ENCODE peak calls at places on chromosome 2, in nine cellular contexts. One of them, this sample, is unnamed.

GRCh38 chr2:26238301-26238958 is 6.0 kb downstream of the HADHA start:
- DNase-seq in mammary epithelial cell: no peak
- DNase-seq in stomach: no peak
- DNase-seq in A549: no peak
- DNase-seq in tibial nerve: no peak
- DNase-seq in IMR-90: peak; percentile 4
- DNase-seq in adrenal gland: no peak
- DNase-seq in sigmoid colon: no peak
- DNase-seq in astrocyte: no peak
- DNase-seq in this sample: peak; percentile 48

GRCh38 chr2:68196120-68196716 is 38.5 kb downstream of the PNO1 start:
- DNase-seq in mammary epithelial cell: peak; percentile 27
- DNase-seq in stomach: no peak
- DNase-seq in A549: peak; percentile 48
- DNase-seq in tibial nerve: peak; percentile 53
- DNase-seq in IMR-90: peak; percentile 35
- DNase-seq in adrenal gland: no peak
- DNase-seq in sigmoid colon: peak; percentile 71
- DNase-seq in astrocyte: peak; percentile 20
- DNase-seq in this sample: peak; percentile 60

GRCh38 chr2:175684466-175684865 is 317.6 kb downstream of the LNPK start:
- DNase-seq in mammary epithelial cell: peak; percentile 1
- DNase-seq in stomach: no peak
- DNase-seq in A549: no peak
- DNase-seq in tibial nerve: no peak
- DNase-seq in IMR-90: no peak
- DNase-seq in adrenal gland: no peak
- DNase-seq in sigmoid colon: no peak
- DNase-seq in astrocyte: no peak
- DNase-seq in this sample: no peak

GRCh38 chr2:216698895-216699294 is 3.5 kb upstream of the IGFBP5 start:
- DNase-seq in mammary epithelial cell: peak; percentile 49
- DNase-seq in stomach: no peak
- DNase-seq in A549: peak; percentile 63
- DNase-seq in tibial nerve: peak; percentile 55
- DNase-seq in IMR-90: peak; percentile 84
- DNase-seq in adrenal gland: no peak
- DNase-seq in sigmoid colon: peak; percentile 63
- DNase-seq in astrocyte: peak; percentile 61
- DNase-seq in this sample: no peak

GRCh38 chr2:129742415-129742814 is 237.1 kb upstream of the RAB6C start:
- DNase-seq in mammary epithelial cell: no peak
- DNase-seq in stomach: no peak
- DNase-seq in A549: no peak
- DNase-seq in tibial nerve: no peak
- DNase-seq in IMR-90: no peak
- DNase-seq in adrenal gland: no peak
- DNase-seq in sigmoid colon: no peak
- DNase-seq in astrocyte: no peak
- DNase-seq in this sample: no peak

GRCh38 chr2:195709901-195710300 is 52.9 kb downstream of the SLC39A10 start:
- DNase-seq in mammary epithelial cell: no peak
- DNase-seq in stomach: no peak
- DNase-seq in A549: no peak
- DNase-seq in tibial nerve: no peak
- DNase-seq in IMR-90: peak; percentile 52
- DNase-seq in adrenal gland: no peak
- DNase-seq in sigmoid colon: no peak
- DNase-seq in astrocyte: no peak
- DNase-seq in this sample: no peak

GRCh38 chr2:237154050-237154638 is 68.5 kb downstream of the COPS8 start:
- DNase-seq in mammary epithelial cell: peak; percentile 37
- DNase-seq in stomach: peak; percentile 40
- DNase-seq in A549: peak; percentile 75
- DNase-seq in tibial nerve: no peak
- DNase-seq in IMR-90: peak; percentile 81
- DNase-seq in adrenal gland: peak; percentile 67
- DNase-seq in sigmoid colon: no peak
- DNase-seq in astrocyte: peak; percentile 52
- DNase-seq in this sample: peak; percentile 45

GRCh38 chr2:121824264-121824663 is 68.8 kb downstream of the TSN start:
- DNase-seq in mammary epithelial cell: no peak
- DNase-seq in stomach: no peak
- DNase-seq in A549: no peak
- DNase-seq in tibial nerve: no peak
- DNase-seq in IMR-90: no peak
- DNase-seq in adrenal gland: no peak
- DNase-seq in sigmoid colon: no peak
- DNase-seq in astrocyte: no peak
- DNase-seq in this sample: no peak

GRCh38 chr2:217835931-217836881 is 166.6 kb downstream of the TNS1 start:
- DNase-seq in mammary epithelial cell: peak; percentile 26
- DNase-seq in stomach: no peak
- DNase-seq in A549: peak; percentile 25
- DNase-seq in tibial nerve: peak; percentile 78
- DNase-seq in IMR-90: peak; percentile 91
- DNase-seq in adrenal gland: no peak
- DNase-seq in sigmoid colon: peak; percentile 95
- DNase-seq in astrocyte: peak; percentile 86
- DNase-seq in this sample: peak; percentile 64

GRCh38 chr2:190205643-190206042 is 114.0 kb downstream of the HIBCH start:
- DNase-seq in mammary epithelial cell: no peak
- DNase-seq in stomach: no peak
- DNase-seq in A549: no peak
- DNase-seq in tibial nerve: no peak
- DNase-seq in IMR-90: peak; percentile 44
- DNase-seq in adrenal gland: no peak
- DNase-seq in sigmoid colon: no peak
- DNase-seq in astrocyte: peak; percentile 15
- DNase-seq in this sample: no peak

DNA sequence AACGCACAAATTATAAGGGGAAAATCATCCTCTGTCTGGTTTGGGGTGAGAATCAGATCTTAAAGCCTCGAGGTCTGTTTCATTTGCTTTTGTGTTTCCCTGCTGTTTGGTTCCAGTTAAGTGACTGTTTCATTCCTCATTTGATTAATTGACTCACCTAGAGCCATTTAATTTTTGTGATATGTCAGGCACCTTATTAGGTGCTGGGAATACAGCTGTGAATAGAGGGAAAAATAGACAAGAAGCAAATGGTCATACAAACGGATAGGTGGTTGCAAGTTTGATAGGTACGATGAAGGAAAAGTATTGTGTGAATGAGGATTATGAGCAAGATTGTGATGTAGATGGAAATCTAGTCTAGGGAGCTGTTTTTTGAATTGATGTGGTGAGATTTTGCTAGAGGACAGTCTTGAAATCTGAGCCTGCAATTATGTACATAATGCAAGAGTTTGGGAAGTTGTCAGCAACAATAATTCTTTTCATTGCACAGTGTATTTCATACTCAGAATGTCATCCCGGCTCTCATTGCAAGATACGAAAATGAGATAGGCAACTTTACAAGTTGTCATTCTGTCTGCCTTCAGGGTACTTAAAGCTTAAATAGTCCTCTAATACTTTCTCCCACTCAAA is 2.2 kb downstream of the ACSL3 start:
- DNase-seq in mammary epithelial cell: no peak
- DNase-seq in stomach: no peak
- DNase-seq in A549: no peak
- DNase-seq in tibial nerve: no peak
- DNase-seq in IMR-90: no peak
- DNase-seq in adrenal gland: no peak
- DNase-seq in sigmoid colon: no peak
- DNase-seq in astrocyte: no peak
- DNase-seq in this sample: no peak
- H3K4me1 ChIP-seq in mammary epithelial cell: peaks cover 37% of the 10 kb centered on the region
- H3K4me1 ChIP-seq in stomach: peaks cover 71% of the 10 kb centered on the region
- H3K4me1 ChIP-seq in A549: peaks cover 67% of the 10 kb centered on the region
- H3K4me1 ChIP-seq in tibial nerve: peaks cover 26% of the 10 kb centered on the region
- H3K4me1 ChIP-seq in IMR-90: peaks cover 10% of the 10 kb centered on the region
- H3K4me1 ChIP-seq in adrenal gland: peaks cover 29% of the 10 kb centered on the region
- H3K4me1 ChIP-seq in sigmoid colon: peaks cover 61% of the 10 kb centered on the region
- H3K4me1 ChIP-seq in astrocyte: peaks cover 31% of the 10 kb centered on the region
- H3K4me1 ChIP-seq in this sample: peaks cover 43% of the 10 kb centered on the region

GRCh38 chr2:66445781-66446177 is 10.9 kb downstream of the MEIS1 start:
- DNase-seq in mammary epithelial cell: no peak
- DNase-seq in stomach: no peak
- DNase-seq in A549: no peak
- DNase-seq in tibial nerve: no peak
- DNase-seq in IMR-90: no peak
- DNase-seq in adrenal gland: no peak
- DNase-seq in sigmoid colon: peak; percentile 67
- DNase-seq in astrocyte: no peak
- DNase-seq in this sample: no peak

GRCh38 chr2:66446178-66446860 is 11.4 kb downstream of the MEIS1 start:
- DNase-seq in mammary epithelial cell: no peak
- DNase-seq in stomach: no peak
- DNase-seq in A549: no peak
- DNase-seq in tibial nerve: no peak
- DNase-seq in IMR-90: no peak
- DNase-seq in adrenal gland: peak; percentile 84
- DNase-seq in sigmoid colon: peak; percentile 84
- DNase-seq in astrocyte: peak; percentile 68
- DNase-seq in this sample: peak; percentile 71

GRCh38 chr2:66446924-66447323 is 12.0 kb downstream of the MEIS1 start:
- DNase-seq in mammary epithelial cell: no peak
- DNase-seq in stomach: no peak
- DNase-seq in A549: no peak
- DNase-seq in tibial nerve: no peak
- DNase-seq in IMR-90: no peak
- DNase-seq in adrenal gland: no peak
- DNase-seq in sigmoid colon: no peak
- DNase-seq in astrocyte: no peak
- DNase-seq in this sample: no peak

GRCh38 chr2:66443977-66444855 is 9.3 kb downstream of the MEIS1 start:
- DNase-seq in mammary epithelial cell: no peak
- DNase-seq in stomach: no peak
- DNase-seq in A549: no peak
- DNase-seq in tibial nerve: no peak
- DNase-seq in IMR-90: peak; percentile 74
- DNase-seq in adrenal gland: peak; percentile 73
- DNase-seq in sigmoid colon: peak; percentile 68
- DNase-seq in astrocyte: peak; percentile 57
- DNase-seq in this sample: peak; percentile 40

DNA sequence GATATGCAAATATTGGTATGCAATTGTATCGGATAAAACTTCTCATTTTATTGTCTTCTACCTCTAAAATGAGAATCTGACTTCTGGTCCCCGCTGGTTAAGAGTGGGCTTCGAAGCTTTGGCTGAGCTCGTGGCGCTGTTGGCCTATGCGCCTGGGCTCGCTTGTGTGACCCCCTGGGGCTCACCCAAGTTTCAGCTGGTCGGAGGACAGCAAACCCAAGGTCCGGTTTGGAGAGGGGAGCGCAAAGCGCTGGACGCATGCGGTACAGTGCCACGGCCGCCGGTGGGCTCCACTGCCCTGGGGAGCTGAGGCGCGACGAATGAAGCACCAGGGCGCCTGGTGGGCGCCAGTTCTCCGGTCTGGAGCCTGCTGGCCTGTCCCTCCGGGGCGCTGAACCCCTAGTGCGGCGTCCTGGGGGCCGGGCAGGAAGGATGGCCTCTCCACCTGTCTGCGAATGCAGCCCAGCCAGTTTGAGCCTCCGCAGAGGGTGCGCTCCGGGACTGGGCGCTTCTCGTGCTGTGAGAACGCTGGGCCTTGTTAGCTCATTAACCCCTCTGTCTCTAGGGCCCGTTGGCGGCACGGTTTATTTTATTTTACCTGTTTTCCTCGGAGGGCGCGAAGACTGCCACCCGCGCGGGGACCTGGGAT is 10.3 kb downstream of the MEIS1 start:
- DNase-seq in mammary epithelial cell: no peak
- DNase-seq in stomach: no peak
- DNase-seq in A549: no peak
- DNase-seq in tibial nerve: no peak
- DNase-seq in IMR-90: no peak
- DNase-seq in adrenal gland: peak; percentile 62
- DNase-seq in sigmoid colon: peak; percentile 70
- DNase-seq in astrocyte: peak; percentile 54
- DNase-seq in this sample: peak; percentile 60
- TF ChIP-seq CTCF in mammary epithelial cell: no peak
- TF ChIP-seq CTCF in stomach: no peak
- TF ChIP-seq CTCF in A549: no peak
- TF ChIP-seq CTCF in tibial nerve: no peak
- TF ChIP-seq CTCF in IMR-90: peak; percentile 24
- TF ChIP-seq CTCF in adrenal gland: peak; percentile 27
- TF ChIP-seq CTCF in sigmoid colon: peak; percentile 32
- TF ChIP-seq CTCF in astrocyte: no peak
- TF ChIP-seq CTCF in this sample: peak; percentile 29

GRCh38 chr2:144451443-144451842 is 68.5 kb downstream of the ZEB2 start:
- DNase-seq in mammary epithelial cell: no peak
- DNase-seq in stomach: no peak
- DNase-seq in A549: no peak
- DNase-seq in tibial nerve: no peak
- DNase-seq in IMR-90: no peak
- DNase-seq in adrenal gland: no peak
- DNase-seq in sigmoid colon: no peak
- DNase-seq in astrocyte: no peak
- DNase-seq in this sample: no peak
- H3K4me1 ChIP-seq in mammary epithelial cell: no peaks in the 10 kb centered on the region
- H3K4me1 ChIP-seq in stomach: peaks cover 17% of the 10 kb centered on the region
- H3K4me1 ChIP-seq in A549: peaks cover 27% of the 10 kb centered on the region
- H3K4me1 ChIP-seq in tibial nerve: peaks cover 27% of the 10 kb centered on the region
- H3K4me1 ChIP-seq in IMR-90: peaks cover 17% of the 10 kb centered on the region
- H3K4me1 ChIP-seq in adrenal gland: peaks cover 45% of the 10 kb centered on the region
- H3K4me1 ChIP-seq in sigmoid colon: peaks cover 10% of the 10 kb centered on the region
- H3K4me1 ChIP-seq in astrocyte: peaks cover 29% of the 10 kb centered on the region
- H3K4me1 ChIP-seq in this sample: no peaks in the 10 kb centered on the region

GRCh38 chr2:229042349-229042748 is 228.7 kb downstream of the PID1 start:
- DNase-seq in mammary epithelial cell: no peak
- DNase-seq in stomach: no peak
- DNase-seq in A549: no peak
- DNase-seq in tibial nerve: no peak
- DNase-seq in IMR-90: no peak
- DNase-seq in adrenal gland: no peak
- DNase-seq in sigmoid colon: no peak
- DNase-seq in astrocyte: no peak
- DNase-seq in this sample: no peak

GRCh38 chr2:229044581-229044980 is 226.5 kb downstream of the PID1 start:
- DNase-seq in mammary epithelial cell: no peak
- DNase-seq in stomach: no peak
- DNase-seq in A549: no peak
- DNase-seq in tibial nerve: no peak
- DNase-seq in IMR-90: no peak
- DNase-seq in adrenal gland: no peak
- DNase-seq in sigmoid colon: no peak
- DNase-seq in astrocyte: peak; percentile 32
- DNase-seq in this sample: no peak

GRCh38 chr2:229045671-229046070 is 225.4 kb downstream of the PID1 start:
- DNase-seq in mammary epithelial cell: no peak
- DNase-seq in stomach: no peak
- DNase-seq in A549: no peak
- DNase-seq in tibial nerve: no peak
- DNase-seq in IMR-90: no peak
- DNase-seq in adrenal gland: no peak
- DNase-seq in sigmoid colon: no peak
- DNase-seq in astrocyte: no peak
- DNase-seq in this sample: no peak

GRCh38 chr2:229041691-229042090 is 229.4 kb downstream of the PID1 start:
- DNase-seq in mammary epithelial cell: no peak
- DNase-seq in stomach: no peak
- DNase-seq in A549: no peak
- DNase-seq in tibial nerve: no peak
- DNase-seq in IMR-90: no peak
- DNase-seq in adrenal gland: no peak
- DNase-seq in sigmoid colon: no peak
- DNase-seq in astrocyte: no peak
- DNase-seq in this sample: no peak

GRCh38 chr2:229043681-229044080 is 227.4 kb downstream of the PID1 start:
- DNase-seq in mammary epithelial cell: no peak
- DNase-seq in stomach: no peak
- DNase-seq in A549: no peak
- DNase-seq in tibial nerve: no peak
- DNase-seq in IMR-90: no peak
- DNase-seq in adrenal gland: peak; percentile 86
- DNase-seq in sigmoid colon: no peak
- DNase-seq in astrocyte: no peak
- DNase-seq in this sample: no peak
- TF ChIP-seq CTCF in mammary epithelial cell: no peak
- TF ChIP-seq CTCF in stomach: no peak
- TF ChIP-seq CTCF in A549: no peak
- TF ChIP-seq CTCF in tibial nerve: no peak
- TF ChIP-seq CTCF in IMR-90: no peak
- TF ChIP-seq CTCF in adrenal gland: peak; percentile 14
- TF ChIP-seq CTCF in sigmoid colon: no peak
- TF ChIP-seq CTCF in astrocyte: no peak
- TF ChIP-seq CTCF in this sample: no peak

This sample was measured in body of pancreas.